ENCODE peak calls at places on chromosome 13, in nine cellular contexts. A, P, N, Z, R, I, J, X and L are unnamed samples.

GRCh38 chr13:25966086-25966485 is 85.7 kb downstream of the SHISA2 start:
- DNase-seq in P (no peak), I (no peak), J (no peak), X (no peak), N (no peak), R (no peak), Z (no peak), A (no peak), L (no peak)

GRCh38 chr13:49649244-49649962 is 21.1 kb downstream of the ARL11 start:
- DNase-seq in N (no peak), P (no peak), Z (no peak), I (no peak), R (no peak), J (no peak), A (no peak), X (no peak), L (peak; percentile 9)

GRCh38 chr13:47459512-47459911 is 541.6 kb downstream of the SUCLA2 start:
- DNase-seq in N (no peak), Z (no peak), X (no peak), I (no peak), A (no peak), R (no peak), J (no peak), P (no peak), L (no peak)

GRCh38 chr13:24381539-24382265 is 72.3 kb downstream of the C1QTNF9 start:
- DNase-seq in J (no peak), Z (no peak), A (no peak), N (no peak), P (no peak), X (no peak), R (no peak), I (no peak), L (no peak)

GRCh38 chr13:98877936-98878335 is 99.9 kb downstream of the DOCK9 start:
- DNase-seq in A (no peak), P (no peak), X (no peak), Z (no peak), I (no peak), R (no peak), J (no peak), N (no peak), L (no peak)

GRCh38 chr13:89925107-89925506 is 1422.4 kb upstream of the MIR17HG start:
- DNase-seq in X (no peak), P (peak; percentile 10), A (no peak), J (no peak), Z (no peak), N (no peak), R (no peak), I (peak; percentile 16), L (peak; percentile 29)

GRCh38 chr13:69959041-69959440 is 148.6 kb upstream of the ATXN8OS start:
- DNase-seq in R (no peak), J (no peak), N (no peak), P (no peak), Z (no peak), A (no peak), I (no peak), X (no peak), L (no peak)

GRCh38 chr13:35978607-35979316 is 152.4 kb downstream of the DCLK1 start:
- DNase-seq in N (no peak), P (peak; percentile 29), R (no peak), I (peak; percentile 55), X (no peak), A (no peak), J (peak; percentile 2), Z (no peak), L (peak; percentile 42)

GRCh38 chr13:113769881-113770280 is 10.9 kb downstream of the TMEM255B start:
- DNase-seq in N (no peak), X (no peak), A (no peak), R (no peak), I (no peak), Z (no peak), P (no peak), J (no peak), L (no peak)

GRCh38 chr13:33799950-33800592 is 17.9 kb upstream of the RFC3 start:
- DNase-seq in Z (no peak), R (no peak), J (no peak), I (no peak), N (no peak), P (peak; percentile 12), A (peak; percentile 10), X (no peak), L (peak; percentile 2)

GRCh38 chr13:29713841-29714240 is 118.4 kb upstream of the SLC7A1 start:
- DNase-seq in I (no peak), R (no peak), N (no peak), A (no peak), Z (no peak), X (no peak), J (no peak), P (peak; percentile 8), L (no peak)

GRCh38 chr13:19151581-19152263 is 29.9 kb downstream of the TUBA3C start:
- DNase-seq in P (no peak), Z (no peak), X (no peak), N (no peak), J (no peak), A (no peak), I (no peak), R (no peak), L (no peak)

GRCh38 chr13:29937836-29938235 is 87.4 kb upstream of the UBL3 start:
- DNase-seq in A (no peak), R (peak; percentile 29), P (no peak), X (peak; percentile 48), Z (no peak), N (no peak), I (no peak), J (no peak), L (peak; percentile 83)

GRCh38 chr13:109783447-109783814 is 3.0 kb downstream of the IRS2 start:
- DNase-seq in A (no peak), P (no peak), X (peak; percentile 74), Z (no peak), R (no peak), N (no peak), I (no peak), J (no peak), L (no peak)

GRCh38 chr13:95494082-95494681 is 58.3 kb upstream of the CLDN10 start:
- DNase-seq in X (no peak), A (no peak), J (no peak), R (no peak), Z (no peak), N (no peak), I (peak; percentile 16), P (peak; percentile 62), L (peak; percentile 52)